ENCODE peak calls at places on chromosomes 5 and 9, in seven cellular contexts. H, E, F, T, P, W and I are unnamed samples.

GRCh38 chr9:107925756-107926297 is 436.3 kb upstream of the KLF4 start:
- DNase-seq in T (no peak), P (no peak), E (no peak), H (no peak), W (no peak), F (no peak), I (no peak)

GRCh38 chr5:41369799-41370198 is 140.6 kb downstream of the PLCXD3 start:
- DNase-seq in W (no peak), T (no peak), F (no peak), P (no peak), H (no peak), E (no peak), I (no peak)

GRCh38 chr9:84845956-84846355 is 176.4 kb downstream of the NTRK2 start:
- DNase-seq in P (no peak), T (no peak), W (no peak), F (no peak), E (no peak), H (no peak), I (no peak)

GRCh38 chr9:109986423-109987055 is 206.5 kb downstream of the PALM2AKAP2 start:
- DNase-seq in W (no peak), T (peak), H (no peak), P (no peak), E (no peak), F (peak), I (no peak)

GRCh38 chr5:61941637-61942036 is 364.4 kb upstream of the KIF2A start:
- DNase-seq in P (no peak), E (no peak), F (no peak), W (no peak), H (no peak), T (no peak), I (no peak)

GRCh38 chr5:172731286-172732073 is 39.5 kb downstream of the DUSP1 start:
- DNase-seq in F (peak), P (peak), E (no peak), H (peak), T (no peak), W (no peak), I (peak)

GRCh38 chr9:92600742-92601261 is 65.0 kb upstream of the ECM2 start:
- DNase-seq in P (no peak), H (peak), F (peak), T (peak), W (peak), E (no peak), I (no peak)

GRCh38 chr5:103101079-103101732 is 18.7 kb downstream of the GIN1 start:
- DNase-seq in E (no peak), H (no peak), P (no peak), W (no peak), T (no peak), F (no peak), I (no peak)

GRCh38 chr5:82092-82491 is 9.9 kb upstream of the PLEKHG4B start:
- DNase-seq in W (peak), T (no peak), E (no peak), P (no peak), F (no peak), H (no peak), I (no peak)

GRCh38 chr5:111999286-111999685 is 242.3 kb upstream of the NREP start:
- DNase-seq in P (no peak), E (no peak), T (peak), H (no peak), F (peak), W (no peak), I (no peak)

GRCh38 chr9:92438900-92439526 is 14.7 kb upstream of the OMD start:
- DNase-seq in H (no peak), F (peak), P (no peak), W (no peak), T (no peak), E (peak), I (no peak)

GRCh38 chr9:138096192-138096845 is 218.7 kb downstream of the CACNA1B start:
- DNase-seq in H (no peak), E (no peak), P (no peak), T (no peak), W (no peak), F (no peak), I (no peak)

GRCh38 chr5:67202830-67203229 is 6.2 kb upstream of the CD180 start:
- DNase-seq in F (no peak), T (no peak), E (peak), P (no peak), H (no peak), W (no peak), I (no peak)

GRCh38 chr5:95959964-95960801 is 1.5 kb downstream of the ELL2 start:
- DNase-seq in P (no peak), W (no peak), E (peak), H (no peak), F (peak), T (no peak), I (no peak)

GRCh38 chr9:113619156-113619861 is 155.8 kb downstream of the RGS3 start:
- DNase-seq in E (no peak), P (no peak), W (peak), H (no peak), T (no peak), F (no peak), I (no peak)

GRCh38 chr9:133754187-133754586 is 16.0 kb upstream of the SARDH start:
- DNase-seq in P (peak), F (no peak), W (peak), T (no peak), H (no peak), E (no peak), I (no peak)

GRCh38 chr5:32304622-32305021 is 8.1 kb downstream of the MTMR12 start:
- DNase-seq in H (no peak), F (no peak), E (peak), P (no peak), T (no peak), W (no peak), I (no peak)

GRCh38 chr9:36988848-36989247 is 45.2 kb downstream of the PAX5 start:
- DNase-seq in E (no peak), H (no peak), P (no peak), T (no peak), W (no peak), F (no peak), I (no peak)

GRCh38 chr9:89387970-89388867 is 69.9 kb downstream of the SECISBP2 start:
- DNase-seq in E (peak), F (peak), P (no peak), T (peak), H (peak), W (no peak), I (peak)

GRCh38 chr9:93036887-93037475 is 21.5 kb upstream of the SUSD3 start:
- DNase-seq in T (no peak), P (no peak), F (no peak), W (no peak), E (peak), H (no peak), I (no peak)

GRCh38 chr5:135327429-135328127 is 71.5 kb downstream of the MACROH2A1 start:
- DNase-seq in E (no peak), T (no peak), W (no peak), H (no peak), P (no peak), F (no peak), I (no peak)

GRCh38 chr9:93667006-93667405 is 90.6 kb downstream of the PHF2 start:
- DNase-seq in T (no peak), E (no peak), F (no peak), W (peak), H (no peak), P (peak), I (no peak)

GRCh38 chr5:157109744-157110143 is 900 bp upstream of the HAVCR2 start:
- DNase-seq in P (no peak), F (no peak), E (peak), W (no peak), H (no peak), T (no peak), I (no peak)

GRCh38 chr5:37771731-37772130 is 68.1 kb downstream of the GDNF start:
- DNase-seq in P (peak), E (no peak), T (peak), F (peak), W (peak), H (no peak), I (no peak)

GRCh38 chr5:138754699-138755057 is 1.5 kb downstream of the CTNNA1 start:
- DNase-seq in P (no peak), W (peak), F (no peak), H (no peak), E (no peak), T (no peak), I (no peak)

GRCh38 chr5:146193291-146193690 is 10.1 kb upstream of the RBM27 start:
- DNase-seq in W (no peak), P (no peak), T (no peak), E (no peak), F (no peak), H (no peak), I (no peak)

GRCh38 chr5:78500028-78500427 is 139.6 kb downstream of the SCAMP1 start:
- DNase-seq in W (no peak), T (no peak), F (peak), E (no peak), P (no peak), H (no peak), I (no peak)

GRCh38 chr9:22079873-22080341 is 70.8 kb upstream of the CDKN2B start:
- DNase-seq in P (no peak), T (peak), F (peak), E (no peak), H (no peak), W (no peak), I (no peak)

GRCh38 chr5:3661755-3662296 is 66.2 kb downstream of the IRX1 start:
- DNase-seq in W (peak), H (no peak), T (no peak), P (no peak), F (no peak), E (no peak), I (no peak)

GRCh38 chr5:15901151-15901550 is 278.4 kb downstream of the MARCHF11 start:
- DNase-seq in T (no peak), P (no peak), E (no peak), F (no peak), H (no peak), W (no peak), I (no peak)

GRCh38 chr9:111066427-111066826 is 28.2 kb upstream of the LPAR1 start:
- DNase-seq in T (no peak), P (no peak), F (peak), E (no peak), H (no peak), W (no peak), I (no peak)

GRCh38 chr9:114791736-114792135 is 14.1 kb downstream of the TNFSF15 start:
- DNase-seq in W (no peak), H (no peak), E (no peak), T (no peak), F (no peak), P (no peak), I (no peak)

GRCh38 chr5:10760033-10760975 is 730 bp downstream of the DAP start:
- DNase-seq in W (peak), P (no peak), F (peak), T (no peak), E (peak), H (peak), I (peak)

GRCh38 chr9:123893831-123894460 is 36.0 kb downstream of the DENND1A start:
- DNase-seq in P (no peak), F (peak), T (peak), H (no peak), E (no peak), W (no peak), I (no peak)

GRCh38 chr5:17370651-17371050 is 127.4 kb upstream of the TAF11L2 start:
- DNase-seq in P (no peak), W (no peak), H (no peak), E (no peak), T (no peak), F (no peak), I (no peak)

GRCh38 chr5:95712347-95712958 is 18.7 kb upstream of the RHOBTB3 start:
- DNase-seq in W (peak), H (no peak), T (peak), E (peak), P (peak), F (peak), I (peak)

GRCh38 chr5:31811210-31811609 is 172.3 kb downstream of the PDZD2 start:
- DNase-seq in W (no peak), E (peak), F (peak), P (no peak), H (no peak), T (peak), I (no peak)

GRCh38 chr5:88058625-88059024 is 210.0 kb downstream of the TMEM161B start:
- DNase-seq in H (no peak), P (no peak), W (no peak), E (no peak), F (no peak), T (no peak), I (no peak)

GRCh38 chr9:1125741-1126140 is 75.6 kb downstream of the DMRT2 start:
- DNase-seq in W (no peak), T (no peak), P (no peak), F (peak), H (no peak), E (no peak), I (no peak)

GRCh38 chr5:122756263-122756911 is 18.5 kb upstream of the SNX2 start:
- DNase-seq in E (peak), P (no peak), F (peak), W (no peak), H (no peak), T (peak), I (no peak)

GRCh38 chr9:77854258-77854915 is 177.2 kb downstream of the GNAQ start:
- DNase-seq in F (no peak), P (no peak), H (no peak), W (no peak), E (no peak), T (no peak), I (no peak)
- H3K4me3 ChIP-seq in F (no peak), P (no peak), H (no peak), W (no peak), E (no peak), T (no peak), I (no peak)

GRCh38 chr9:126611592-126612328 is 2.0 kb upstream of the LMX1B start:
- DNase-seq in H (peak), T (no peak), W (peak), E (peak), P (peak), F (peak), I (peak)
- H3K4me3 ChIP-seq in H (no peak), T (no peak), W (no peak), E (no peak), P (no peak), F (no peak), I (no peak)

DNA sequence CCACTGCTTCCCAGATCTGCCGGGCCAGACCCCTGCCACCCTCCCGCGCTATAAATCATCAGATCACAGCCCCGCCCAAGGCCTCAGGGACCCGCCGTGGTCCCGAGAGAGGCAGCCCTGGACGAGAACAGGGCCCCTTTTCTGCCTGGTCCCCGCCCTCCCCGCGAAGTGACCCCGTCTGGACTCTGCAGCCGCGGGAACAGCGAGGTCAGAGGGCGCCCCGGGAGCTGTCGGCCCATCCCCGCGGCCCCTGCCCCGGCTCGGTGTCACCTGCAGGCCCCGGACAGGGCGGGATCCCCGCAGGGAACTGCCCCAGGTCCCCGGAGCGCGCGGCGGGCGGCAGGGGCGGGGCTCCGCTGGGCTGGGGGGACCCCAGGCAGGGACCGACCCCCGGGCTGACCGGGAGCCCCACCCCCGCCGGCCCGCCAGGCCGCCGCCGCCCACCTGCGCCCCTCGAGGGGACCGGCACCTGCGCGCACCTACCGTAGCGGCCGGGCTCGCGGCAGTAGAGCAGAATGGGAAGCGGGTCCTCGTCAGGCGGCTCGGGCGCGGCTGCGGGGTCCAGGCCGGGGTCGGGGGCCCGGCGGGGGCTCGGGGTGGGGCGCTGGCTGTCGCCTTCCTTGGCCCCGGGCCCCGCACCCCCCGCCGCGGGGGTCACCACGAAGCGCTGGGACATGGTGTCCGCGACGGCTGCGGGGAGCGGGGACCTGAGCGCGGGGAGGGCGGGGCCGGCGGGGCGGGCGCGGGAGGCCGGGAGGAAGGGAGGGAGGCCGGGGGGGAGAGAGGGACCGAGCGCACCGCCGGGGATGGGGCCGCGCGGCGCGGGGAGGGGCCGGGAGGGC is 43.5 kb upstream of the SLC12A7 start:
- DNase-seq in H (no peak), T (no peak), W (no peak), E (no peak), F (no peak), P (peak), I (no peak)
- H3K4me3 ChIP-seq in H (peak), T (no peak), W (peak), E (no peak), F (no peak), P (no peak), I (no peak)

GRCh38 chr5:140595538-140595937 is 30.9 kb downstream of the SLC35A4 start:
- DNase-seq in E (peak), P (no peak), W (no peak), T (no peak), H (no peak), F (no peak), I (peak)
- H3K4me3 ChIP-seq in E (no peak), P (no peak), W (no peak), T (no peak), H (no peak), F (no peak), I (no peak)

DNA sequence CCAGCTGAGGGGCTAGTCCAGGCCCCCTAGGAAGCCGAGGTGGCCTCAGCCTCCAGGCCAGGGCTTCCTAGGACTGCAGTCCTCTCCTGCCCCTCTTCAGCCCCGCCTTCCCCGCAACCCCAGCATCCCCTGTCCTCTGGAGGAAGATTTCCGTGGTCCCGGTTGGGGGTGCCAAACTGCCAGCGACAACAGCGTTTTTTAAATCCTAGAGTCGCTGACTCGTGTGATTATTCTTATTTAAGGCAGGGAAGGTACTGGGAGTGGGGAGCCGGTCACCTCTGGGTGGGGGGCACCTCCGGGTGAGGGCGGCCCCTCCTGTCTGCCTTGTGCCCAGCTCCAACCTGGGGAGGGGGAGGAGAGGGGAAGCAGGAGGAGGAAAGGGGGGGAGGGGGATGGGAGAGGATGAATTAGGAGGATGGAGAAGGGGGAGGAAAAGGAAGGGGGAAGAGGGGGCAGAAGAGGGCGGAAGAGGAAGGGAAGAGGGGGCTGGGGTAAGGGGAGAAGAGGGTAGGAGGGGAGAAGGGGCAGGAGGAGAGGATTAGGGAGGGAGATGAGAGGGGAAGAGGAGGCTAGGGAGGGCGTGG is 173.1 kb upstream of the IER5L start:
- DNase-seq in E (no peak), F (no peak), T (no peak), P (no peak), H (no peak), W (no peak), I (no peak)
- H3K4me3 ChIP-seq in E (no peak), F (no peak), T (no peak), P (no peak), H (no peak), W (no peak), I (no peak)

GRCh38 chr5:8843766-8844165 is 702.1 kb downstream of the SEMA5A start:
- DNase-seq in F (peak), P (no peak), T (no peak), E (no peak), H (no peak), W (no peak), I (no peak)

GRCh38 chr5:8842906-8843590 is 702.8 kb downstream of the SEMA5A start:
- DNase-seq in H (no peak), F (peak), T (no peak), E (peak), P (no peak), W (no peak), I (no peak)

GRCh38 chr5:8840237-8840636 is 705.6 kb downstream of the SEMA5A start:
- DNase-seq in E (no peak), F (no peak), W (no peak), H (no peak), T (no peak), P (no peak), I (no peak)

GRCh38 chr5:8844206-8844605 is 701.7 kb downstream of the SEMA5A start:
- DNase-seq in P (no peak), F (no peak), W (no peak), H (no peak), E (no peak), T (no peak), I (no peak)

GRCh38 chr5:8839361-8840055 is 706.4 kb downstream of the SEMA5A start:
- DNase-seq in H (no peak), P (no peak), T (no peak), F (no peak), E (no peak), W (no peak), I (no peak)
- H3K4me3 ChIP-seq in H (no peak), P (no peak), T (no peak), F (no peak), E (no peak), W (no peak), I (no peak)